ENCODE peak calls at places on chromosomes 2 and 18, in nine cellular contexts. J, Z, N, F, E, X, M, Q and L are unnamed samples.

GRCh38 chr2:39513641-39514094 is 76.6 kb upstream of the MAP4K3 start:
- DNase-seq in F (no peak), J (peak; percentile 69), X (peak; percentile 19), Z (no peak), N (no peak), Q (no peak), M (peak; percentile 91), E (peak; percentile 92), L (peak; percentile 79)

GRCh38 chr2:128610496-128610895 is 291.8 kb upstream of the HS6ST1 start:
- DNase-seq in Z (no peak), M (no peak), X (no peak), E (no peak), Q (no peak), J (no peak), F (peak; percentile 37), N (peak; percentile 28), L (no peak)

GRCh38 chr2:171409436-171409971 is 24.3 kb downstream of the METTL8 start:
- DNase-seq in N (no peak), F (no peak), J (no peak), X (no peak), M (no peak), Q (no peak), E (no peak), Z (no peak), L (peak; percentile 30)

GRCh38 chr18:63207825-63208224 is 111.7 kb downstream of the BCL2 start:
- DNase-seq in Q (no peak), M (no peak), E (no peak), N (no peak), X (no peak), J (no peak), Z (no peak), F (no peak), L (no peak)

GRCh38 chr2:34254272-34254882 is 655.3 kb upstream of the FAM98A start:
- DNase-seq in E (peak; percentile 25), M (no peak), N (no peak), J (no peak), Z (no peak), X (no peak), Q (no peak), F (no peak), L (no peak)

GRCh38 chr2:176129825-176130152 is 284 bp downstream of the HOXD8 start:
- DNase-seq in Z (no peak), X (no peak), F (peak; percentile 91), J (no peak), M (no peak), N (peak; percentile 77), E (no peak), Q (no peak), L (no peak)

GRCh38 chr2:214904634-214905033 is 95.2 kb upstream of the BARD1 start:
- DNase-seq in X (no peak), F (no peak), Z (no peak), J (no peak), E (no peak), N (no peak), Q (no peak), M (no peak), L (no peak)

GRCh38 chr18:75068682-75069435 is 140.1 kb downstream of the PTGR3 start:
- DNase-seq in F (no peak), Q (no peak), E (no peak), X (no peak), J (no peak), Z (peak; percentile 75), M (no peak), N (no peak), L (no peak)

GRCh38 chr18:23238651-23239349 is 103.5 kb downstream of the CABLES1 start:
- DNase-seq in J (no peak), F (no peak), X (no peak), E (no peak), M (no peak), N (no peak), Q (no peak), Z (no peak), L (no peak)

GRCh38 chr2:40315684-40316083 is 136.2 kb downstream of the SLC8A1 start:
- DNase-seq in Q (no peak), J (no peak), M (peak; percentile 2), E (no peak), Z (no peak), X (no peak), F (no peak), N (no peak), L (no peak)

GRCh38 chr2:127199223-127199622 is 20.9 kb downstream of the CYP27C1 start:
- DNase-seq in Q (no peak), X (no peak), M (no peak), N (peak; percentile 52), Z (peak; percentile 78), E (no peak), F (no peak), J (no peak), L (no peak)

GRCh38 chr2:14543284-14543683 is 89.2 kb upstream of the LRATD1 start:
- DNase-seq in M (no peak), Z (no peak), Q (no peak), X (no peak), N (no peak), J (no peak), F (no peak), E (no peak), L (no peak)

DNA sequence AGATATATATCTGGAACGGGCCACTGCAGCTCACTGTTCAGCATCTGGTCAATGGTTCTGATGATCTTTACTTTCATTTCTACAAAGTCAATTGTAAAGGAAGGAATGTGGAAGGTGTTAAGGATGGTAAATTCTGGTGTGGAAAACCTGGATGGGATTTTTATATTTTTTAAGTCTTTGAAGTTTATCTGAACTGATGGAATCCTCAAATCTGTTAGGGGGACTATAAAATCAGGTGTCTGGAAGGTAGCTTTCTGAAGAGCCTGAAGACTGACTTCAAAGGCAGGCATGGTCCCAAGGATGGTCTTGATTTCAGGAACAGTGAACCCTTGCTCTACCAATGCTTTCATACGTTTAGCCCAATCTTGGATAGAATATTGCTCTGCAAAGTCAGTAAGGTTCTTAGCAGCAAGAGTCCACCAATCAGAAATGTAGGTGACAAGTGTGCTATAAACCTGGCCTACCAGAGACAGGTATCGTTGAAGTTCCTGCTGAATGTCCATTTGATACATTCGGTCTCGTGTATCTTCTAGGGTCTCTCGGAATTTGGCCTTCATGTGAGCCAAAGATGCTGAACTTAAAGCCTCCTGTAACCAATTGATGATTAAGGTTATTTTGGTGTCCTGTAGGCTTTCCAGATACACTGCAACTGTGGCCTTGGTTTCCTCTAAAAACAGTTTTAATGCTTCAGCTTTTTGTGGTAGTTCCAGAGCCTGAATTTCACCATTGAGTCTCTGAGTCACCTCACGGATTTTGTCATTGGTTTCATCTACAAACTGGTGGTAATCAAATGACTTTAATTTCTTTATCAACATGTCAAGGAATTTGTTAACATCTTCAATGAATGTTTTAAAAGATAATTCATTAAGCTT is 34.8 kb downstream of the APOB start:
- DNase-seq in F (no peak), J (no peak), M (no peak), N (no peak), E (no peak), Q (no peak), X (no peak), Z (no peak), L (no peak)
- TF ChIP-seq CTCF in F (no peak), J (no peak), M (no peak), N (no peak), E (no peak), Q (no peak), X (no peak), Z (no peak), L (no peak)

DNA sequence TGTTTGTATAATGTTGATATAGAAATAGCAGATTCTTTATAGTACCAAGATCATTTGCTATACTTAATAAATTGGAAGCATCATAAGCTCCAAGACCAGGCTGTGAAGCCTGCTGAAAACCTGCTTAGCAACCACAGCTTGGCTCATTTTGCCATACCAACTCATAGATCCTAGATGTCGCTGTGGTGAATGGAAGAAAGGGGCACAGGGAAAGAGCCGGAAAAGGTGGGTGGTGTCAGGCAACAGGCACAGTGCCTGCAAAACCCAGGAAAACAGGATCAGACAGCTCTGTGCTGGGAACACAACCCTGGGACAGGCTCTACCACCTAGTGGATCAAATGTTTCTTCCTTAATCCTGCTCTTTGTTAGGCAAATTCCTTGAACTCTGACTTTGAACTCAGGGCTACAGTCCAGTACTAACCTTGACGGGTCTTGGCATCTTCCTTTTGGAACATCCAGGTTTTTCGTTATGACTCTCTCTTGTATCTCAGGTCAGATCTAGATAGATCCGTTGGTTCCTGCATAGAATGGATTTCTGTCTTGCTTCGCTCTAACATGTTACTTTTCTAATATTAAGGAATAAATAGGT is 31.6 kb downstream of the TWSG1 start:
- DNase-seq in J (peak; percentile 69), Q (peak; percentile 1), N (no peak), Z (no peak), F (no peak), E (no peak), X (peak; percentile 31), M (peak; percentile 44), L (peak; percentile 79)
- TF ChIP-seq CTCF in J (peak; percentile 51), Q (no peak), N (no peak), Z (peak; percentile 51), F (peak; percentile 40), E (peak; percentile 49), X (no peak), M (peak; percentile 42), L (peak; percentile 58)

GRCh38 chr2:238750212-238750904 is 97.5 kb upstream of the TWIST2 start:
- DNase-seq in X (no peak), J (no peak), N (no peak), M (no peak), F (no peak), Q (no peak), E (no peak), Z (no peak), L (no peak)

DNA sequence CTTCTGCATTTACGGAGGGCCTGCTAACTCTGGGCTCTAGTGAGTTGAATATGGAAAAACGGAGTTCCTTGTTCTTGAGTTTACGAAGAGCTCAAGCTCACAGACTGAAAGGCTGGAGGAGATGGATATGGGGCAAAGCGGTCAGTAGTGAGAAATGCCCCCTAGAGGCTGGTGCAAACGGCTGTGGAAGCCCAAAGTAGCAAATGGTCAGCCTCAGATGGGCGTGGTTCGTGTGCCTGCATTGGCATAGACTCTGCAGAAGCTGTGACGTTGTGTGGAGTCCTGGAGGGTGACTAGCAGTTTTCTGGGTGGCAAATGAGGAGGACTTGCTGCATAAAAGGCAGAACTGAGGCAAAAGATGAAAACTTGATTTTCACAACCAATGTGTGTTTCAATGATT is 93.6 kb upstream of the TWIST2 start:
- DNase-seq in E (no peak), M (no peak), J (no peak), Z (no peak), N (no peak), Q (no peak), F (no peak), X (no peak), L (no peak)
- TF ChIP-seq CTCF in E (peak; percentile 10), M (peak; percentile 17), J (no peak), Z (no peak), N (no peak), Q (no peak), F (no peak), X (no peak), L (no peak)

DNA sequence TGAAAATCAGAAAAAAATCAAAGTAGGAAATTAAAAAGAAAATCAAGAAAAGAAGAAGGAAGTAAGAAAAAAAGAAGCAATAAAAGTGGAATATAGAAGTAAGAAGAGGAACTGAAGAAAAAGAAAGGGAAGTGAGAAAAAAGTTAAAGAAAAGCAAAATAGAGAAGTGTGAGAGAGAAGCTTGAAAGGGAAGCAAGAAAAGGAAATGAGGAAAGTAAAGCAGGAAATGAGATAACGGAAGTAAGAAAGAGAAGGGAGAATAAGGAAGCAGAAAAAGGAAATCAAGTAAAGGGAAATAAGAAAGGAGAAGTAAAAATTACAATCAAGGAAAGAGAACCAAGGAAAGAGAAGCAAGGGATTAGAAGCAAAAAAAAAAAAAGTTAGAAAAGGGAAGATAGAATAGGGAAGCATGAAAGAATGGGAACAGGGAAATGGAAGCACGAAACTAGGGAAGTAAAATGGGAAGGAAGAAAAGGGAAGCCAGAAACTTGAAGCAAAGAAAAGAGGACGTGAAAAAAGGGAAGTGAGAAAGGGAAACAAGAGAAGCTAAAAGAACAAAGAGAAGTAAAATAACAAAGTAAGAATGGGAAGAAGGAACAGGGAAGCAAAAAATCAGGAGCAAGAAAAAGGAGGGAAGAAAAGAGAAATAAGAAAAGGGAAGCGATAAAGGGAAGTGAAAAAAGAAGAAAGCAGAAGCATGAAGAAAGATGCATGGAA is 243.3 kb upstream of the NCKAP5 start:
- DNase-seq in X (no peak), Z (no peak), F (no peak), Q (no peak), N (no peak), E (no peak), J (no peak), M (no peak), L (no peak)
- TF ChIP-seq CTCF in X (no peak), Z (no peak), F (no peak), Q (no peak), N (no peak), E (no peak), J (no peak), M (no peak), L (no peak)